ENCODE peak calls at places on chromosomes 7 and 10, in seven cellular contexts. Z, V, E, Q, D, S and U are unnamed samples.

GRCh38 chr7:31648288-31648687 is 38.7 kb upstream of the PPP1R17 start:
- DNase-seq in Z (peak), V (no peak), E (no peak), Q (peak), D (no peak), S (no peak), U (no peak)

GRCh38 chr7:106984034-106984433 is 60.5 kb upstream of the PRKAR2B start:
- DNase-seq in Z (no peak), V (no peak), E (no peak), Q (no peak), D (no peak), S (no peak), U (no peak)

GRCh38 chr10:23345861-23346260 is 1.3 kb upstream of the C10orf67 start:
- DNase-seq in Z (peak), V (no peak), E (peak), Q (peak), D (no peak), S (no peak), U (peak)

GRCh38 chr7:116446179-116446855 is 53.2 kb upstream of the CAV2 start:
- DNase-seq in Z (peak), V (no peak), E (no peak), Q (no peak), D (no peak), S (no peak), U (no peak)

GRCh38 chr7:92777993-92778392 is 58.4 kb downstream of the CDK6 start:
- DNase-seq in Z (no peak), V (no peak), E (no peak), Q (no peak), D (no peak), S (no peak), U (no peak)

GRCh38 chr10:8138471-8138870 is 84.0 kb downstream of the GATA3 start:
- DNase-seq in Z (peak), V (no peak), E (no peak), Q (peak), D (no peak), S (no peak), U (no peak)

GRCh38 chr7:110835209-110835608 is 255.7 kb upstream of the LRRN3 start:
- DNase-seq in Z (peak), V (no peak), E (peak), Q (peak), D (no peak), S (no peak), U (no peak)

GRCh38 chr10:121099601-121100000 is 248.4 kb downstream of the WDR11 start:
- DNase-seq in Z (no peak), V (no peak), E (no peak), Q (no peak), D (no peak), S (no peak), U (no peak)

GRCh38 chr10:24552346-24553016 is 171.2 kb downstream of the ARHGAP21 start:
- DNase-seq in Z (peak), V (no peak), E (peak), Q (peak), D (no peak), S (no peak), U (peak)

GRCh38 chr7:22945584-22945983 is 68.3 kb downstream of the HYCC1 start:
- DNase-seq in Z (no peak), V (no peak), E (no peak), Q (no peak), D (no peak), S (no peak), U (no peak)